ENCODE peak calls at places on chromosome 3, in six cellular contexts. W is astrocyte of the spinal cord, G is AG10803, N is fibroblast of villous mesenchyme, V is foreskin fibroblast, I is lower leg skin. A is an unnamed sample.

GRCh38 chr3:33900440-33900808 is 102.0 kb downstream of the PDCD6IP start:
- DNase-seq in W (no peak), G (no peak), N (no peak), V (no peak), I (no peak), A (no peak)

GRCh38 chr3:122774564-122774963 is 19.1 kb downstream of the HSPBAP1 start:
- DNase-seq in W (no peak), G (peak; percentile 15), N (peak; percentile 34), V (peak; percentile 79), I (no peak), A (no peak)

GRCh38 chr3:183015185-183015584 is 34.8 kb upstream of the DCUN1D1 start:
- DNase-seq in W (no peak), G (no peak), N (no peak), V (no peak), I (no peak), A (peak; percentile 9)

GRCh38 chr3:63390831-63391230 is 112.7 kb downstream of the SYNPR start:
- DNase-seq in W (peak; percentile 22), G (no peak), N (no peak), V (no peak), I (no peak), A (no peak)

GRCh38 chr3:177335728-177336127 is 138.4 kb upstream of the TBL1XR1 start:
- DNase-seq in W (peak; percentile 31), G (peak; percentile 56), N (peak; percentile 13), V (peak; percentile 49), I (no peak), A (peak; percentile 79)

GRCh38 chr3:39108309-39108708 is 829 bp downstream of the TTC21A start:
- DNase-seq in W (no peak), G (no peak), N (no peak), V (no peak), I (no peak), A (peak; percentile 71)

GRCh38 chr3:16148783-16149182 is 25.7 kb upstream of the GALNT15 start:
- DNase-seq in W (peak; percentile 94), G (peak; percentile 94), N (peak; percentile 98), V (peak; percentile 95), I (peak; percentile 96), A (no peak)

GRCh38 chr3:107938128-107938527 is 152.7 kb downstream of the CD47 start:
- DNase-seq in W (peak; percentile 54), G (peak; percentile 89), N (peak; percentile 45), V (peak; percentile 62), I (no peak), A (peak; percentile 39)

GRCh38 chr3:151147299-151147698 is 55.7 kb downstream of the GPR171 start:
- DNase-seq in W (no peak), G (no peak), N (no peak), V (no peak), I (no peak), A (no peak)

GRCh38 chr3:192892981-192893827 is 24.5 kb downstream of the MB21D2 start:
- DNase-seq in W (peak; percentile 96), G (peak; percentile 90), N (peak; percentile 93), V (peak; percentile 72), I (no peak), A (peak; percentile 73)

GRCh38 chr3:147656023-147656422 is 246.9 kb downstream of the ZIC1 start:
- DNase-seq in W (peak; percentile 67), G (peak; percentile 23), N (no peak), V (no peak), I (no peak), A (no peak)

GRCh38 chr3:71384393-71384792 is 199.1 kb downstream of the FOXP1 start:
- DNase-seq in W (no peak), G (no peak), N (no peak), V (no peak), I (no peak), A (no peak)

GRCh38 chr3:129654126-129654525 is 47.6 kb upstream of the PLXND1 start:
- DNase-seq in W (peak; percentile 56), G (peak; percentile 95), N (peak; percentile 22), V (peak; percentile 71), I (no peak), A (no peak)

GRCh38 chr3:194497799-194498575 is 11.2 kb upstream of the ATP13A3 start:
- DNase-seq in W (no peak), G (peak; percentile 55), N (no peak), V (peak; percentile 58), I (no peak), A (no peak)

GRCh38 chr3:119292666-119293065 is 1.5 kb upstream of the ARHGAP31 start:
- DNase-seq in W (no peak), G (no peak), N (no peak), V (no peak), I (no peak), A (no peak)

GRCh38 chr3:157204431-157204830 is 44.5 kb upstream of the CCNL1 start:
- DNase-seq in W (peak; percentile 60), G (peak; percentile 74), N (peak; percentile 71), V (peak; percentile 74), I (no peak), A (peak; percentile 36)

GRCh38 chr3:37546876-37547275 is 314.8 kb upstream of the CTDSPL start:
- DNase-seq in W (peak; percentile 12), G (peak; percentile 43), N (no peak), V (peak; percentile 59), I (no peak), A (peak; percentile 35)

GRCh38 chr3:23633261-23633960 is 172.3 kb upstream of the UBE2E1 start:
- DNase-seq in W (no peak), G (no peak), N (no peak), V (no peak), I (no peak), A (no peak)

GRCh38 chr3:116386168-116386567 is 59.1 kb downstream of the LSAMP start:
- DNase-seq in W (no peak), G (no peak), N (no peak), V (no peak), I (no peak), A (no peak)

GRCh38 chr3:184176377-184177330 is 2.0 kb downstream of the AP2M1 start:
- DNase-seq in W (peak; percentile 98), G (peak; percentile 91), N (peak; percentile 98), V (peak; percentile 97), I (peak; percentile 93), A (peak; percentile 69)

GRCh38 chr3:153599685-153600084 is 437.7 kb downstream of the RAP2B start:
- DNase-seq in W (peak; percentile 95), G (peak; percentile 89), N (peak; percentile 73), V (peak; percentile 94), I (no peak), A (no peak)

GRCh38 chr3:76570436-76571057 is 469.4 kb upstream of the ROBO2 start:
- DNase-seq in W (peak; percentile 34), G (peak; percentile 17), N (peak; percentile 12), V (peak; percentile 42), I (no peak), A (peak; percentile 13)

GRCh38 chr3:79039192-79039591 is 728.6 kb downstream of the ROBO1 start:
- DNase-seq in W (no peak), G (peak; percentile 25), N (peak; percentile 33), V (peak; percentile 60), I (no peak), A (no peak)

GRCh38 chr3:3178498-3179328 is 778 bp downstream of the CRBN start:
- DNase-seq in W (no peak), G (no peak), N (no peak), V (no peak), I (no peak), A (peak; percentile 6)

GRCh38 chr3:162391301-162391700 is 894.7 kb downstream of the OTOL1 start:
- DNase-seq in W (peak; percentile 67), G (peak; percentile 45), N (peak; percentile 43), V (peak; percentile 53), I (no peak), A (no peak)

GRCh38 chr3:170353485-170353884 is 4.0 kb upstream of the SKIL start:
- DNase-seq in W (no peak), G (no peak), N (no peak), V (no peak), I (no peak), A (no peak)

GRCh38 chr3:82001276-82001953 is 240.0 kb upstream of the GBE1 start:
- DNase-seq in W (no peak), G (no peak), N (no peak), V (no peak), I (no peak), A (no peak)

GRCh38 chr3:104437131-104437750 is 929.5 kb upstream of the ALCAM start:
- DNase-seq in W (peak; percentile 85), G (peak; percentile 81), N (peak; percentile 36), V (peak; percentile 1), I (no peak), A (no peak)

GRCh38 chr3:34276342-34276741 is 477.9 kb downstream of the PDCD6IP start:
- DNase-seq in W (no peak), G (no peak), N (no peak), V (no peak), I (no peak), A (no peak)

GRCh38 chr3:74613566-74613965 is 893 bp downstream of the CNTN3 start:
- DNase-seq in W (no peak), G (no peak), N (no peak), V (peak; percentile 48), I (no peak), A (no peak)
- H3K4me3 ChIP-seq in W (no peak overlapping the region), G (peak overlapping the region; percentile 81), N (peak overlapping the region; percentile 9), V (peak overlapping the region; percentile 76), I (no peak overlapping the region), A (no peak overlapping the region)

DNA sequence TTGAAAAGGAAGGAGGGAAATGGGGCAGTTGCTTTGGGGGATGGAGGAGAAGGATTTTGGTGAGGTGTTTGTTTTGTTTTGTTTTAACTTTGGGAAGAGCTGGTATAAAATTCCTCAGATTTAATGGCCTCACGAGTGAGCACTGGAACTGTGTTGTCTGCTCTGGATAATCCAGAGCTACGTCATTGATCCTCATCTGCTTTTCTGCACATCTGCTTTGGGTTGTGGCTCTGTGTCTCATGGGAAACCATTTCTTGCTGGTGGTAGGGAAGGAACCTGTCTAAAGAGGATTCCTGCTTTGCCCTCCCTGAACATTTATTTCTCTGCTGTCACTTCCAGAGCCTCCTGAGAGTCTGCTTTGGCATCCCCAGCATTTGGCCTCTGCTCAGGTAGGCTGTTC is 3.1 kb downstream of the SNRK start:
- DNase-seq in W (no peak), G (peak; percentile 67), N (peak; percentile 85), V (peak; percentile 52), I (no peak), A (peak; percentile 38)
- H3K4me3 ChIP-seq in W (no peak overlapping the region), G (peak overlapping the region; percentile 20), N (peak overlapping the region; percentile 90), V (peak overlapping the region; percentile 34), I (no peak overlapping the region), A (peak overlapping the region; percentile 96)

GRCh38 chr3:159872374-159873109 is 116.1 kb upstream of the IL12A start:
- DNase-seq in W (peak; percentile 92), G (peak; percentile 85), N (peak; percentile 85), V (peak; percentile 89), I (no peak), A (peak; percentile 5)
- H3K4me3 ChIP-seq in W (no peak overlapping the region), G (no peak overlapping the region), N (no peak overlapping the region), V (no peak overlapping the region), I (no peak overlapping the region), A (no peak overlapping the region)

GRCh38 chr3:149539491-149539890 is 65.0 kb downstream of the TM4SF4 start:
- DNase-seq in W (no peak), G (no peak), N (no peak), V (peak; percentile 44), I (no peak), A (no peak)

GRCh38 chr3:149538371-149538770 is 63.9 kb downstream of the TM4SF4 start:
- DNase-seq in W (no peak), G (no peak), N (no peak), V (no peak), I (no peak), A (no peak)

GRCh38 chr3:149541091-149541491 is 66.6 kb downstream of the TM4SF4 start:
- DNase-seq in W (peak; percentile 69), G (peak; percentile 36), N (peak; percentile 14), V (peak; percentile 58), I (no peak), A (no peak)

GRCh38 chr3:149547413-149547812 is 72.9 kb downstream of the TM4SF4 start:
- DNase-seq in W (peak; percentile 67), G (peak; percentile 93), N (peak; percentile 50), V (no peak), I (peak; percentile 88), A (no peak)

GRCh38 chr3:149542375-149543312 is 68.1 kb downstream of the TM4SF4 start:
- DNase-seq in W (peak; percentile 56), G (no peak), N (no peak), V (no peak), I (no peak), A (no peak)
- H3K4me3 ChIP-seq in W (no peak overlapping the region), G (no peak overlapping the region), N (no peak overlapping the region), V (no peak overlapping the region), I (no peak overlapping the region), A (no peak overlapping the region)